ENCODE peak calls at places on chromosomes 5 and 9, in six cellular contexts. R, B, P, N, X and F are unnamed samples. For H3K4me1, the result is how much of the 10 kb centered on the place peaks cover.

GRCh38 chr9:105132576-105132975 is 111.9 kb upstream of the SLC44A1 start:
- DNase-seq in N (no peak), X (peak), P (no peak), R (no peak), B (no peak), F (peak)

GRCh38 chr5:143262393-143263174 is 140.9 kb downstream of the NR3C1 start:
- DNase-seq in X (peak), R (no peak), P (no peak), N (no peak), B (no peak), F (no peak)

GRCh38 chr5:115815693-115816225 is 700 bp downstream of the CDO1 start:
- DNase-seq in X (no peak), B (no peak), R (no peak), P (no peak), N (peak), F (peak)

GRCh38 chr9:98191615-98192502 is 578 bp downstream of the CORO2A start:
- DNase-seq in B (peak), X (no peak), P (peak), R (no peak), N (no peak), F (peak)

GRCh38 chr5:31833005-31833404 is 194.1 kb downstream of the PDZD2 start:
- DNase-seq in R (no peak), X (no peak), B (no peak), N (no peak), P (no peak), F (no peak)

GRCh38 chr9:73979894-73980264 is 517.3 kb upstream of the RORB start:
- DNase-seq in N (no peak), R (no peak), B (no peak), X (no peak), P (no peak), F (no peak)

GRCh38 chr5:66675369-66675768 is 79.2 kb downstream of the MAST4 start:
- DNase-seq in P (no peak), X (no peak), N (no peak), B (no peak), R (no peak), F (no peak)

GRCh38 chr9:100426532-100427365 is at the start of gene MSANTD3:
- DNase-seq in B (peak), R (peak), X (peak), P (peak), N (peak), F (peak)

GRCh38 chr5:93978222-93978621 is 236.8 kb upstream of the POU5F2 start:
- DNase-seq in R (no peak), B (no peak), P (no peak), X (no peak), N (no peak), F (no peak)

GRCh38 chr5:177357459-177358332 is at the start of gene RGS14:
- DNase-seq in X (peak), R (no peak), N (peak), P (no peak), B (peak), F (no peak)

GRCh38 chr5:38853753-38854470 is 8.1 kb downstream of the OSMR start:
- DNase-seq in R (no peak), P (no peak), B (no peak), X (peak), N (no peak), F (peak)

GRCh38 chr5:173323121-173323798 is 5.0 kb downstream of the STC2 start:
- DNase-seq in B (no peak), N (no peak), P (no peak), R (no peak), X (no peak), F (no peak)

GRCh38 chr5:144273232-144274027 is 102.8 kb downstream of the KCTD16 start:
- DNase-seq in N (no peak), R (no peak), B (no peak), P (no peak), X (no peak), F (no peak)

GRCh38 chr9:138111607-138112006 is 234.0 kb downstream of the CACNA1B start:
- DNase-seq in B (peak), N (no peak), R (no peak), P (no peak), X (no peak), F (no peak)

GRCh38 chr5:175683231-175683630 is 25.4 kb downstream of the HRH2 start:
- DNase-seq in P (no peak), N (no peak), R (no peak), B (no peak), X (no peak), F (no peak)

GRCh38 chr9:14314929-14315753 is 1.2 kb upstream of the NFIB start:
- DNase-seq in R (peak), N (peak), X (peak), P (peak), B (peak), F (peak)

GRCh38 chr5:118258223-118258622 is 730.1 kb downstream of the DTWD2 start:
- DNase-seq in X (no peak), B (no peak), P (no peak), N (no peak), R (no peak), F (no peak)

GRCh38 chr9:109346904-109347303 is 26.0 kb upstream of the EPB41L4B start:
- DNase-seq in B (no peak), N (no peak), R (no peak), X (no peak), P (no peak), F (peak)

GRCh38 chr9:111622626-111623025 is 8.5 kb upstream of the DNAJC25 start:
- DNase-seq in B (peak), R (no peak), P (no peak), X (peak), N (no peak), F (no peak)

GRCh38 chr5:124276166-124276565 is 470.3 kb downstream of the ZNF608 start:
- DNase-seq in P (no peak), N (no peak), B (no peak), X (no peak), R (no peak), F (no peak)

GRCh38 chr5:121408778-121409177 is 442.9 kb upstream of the FTMT start:
- DNase-seq in B (no peak), N (no peak), X (no peak), R (no peak), P (no peak), F (no peak)

GRCh38 chr5:393846-394275 is 49.1 kb upstream of the EXOC3 start:
- DNase-seq in B (no peak), X (peak), N (no peak), P (no peak), R (no peak), F (peak)

DNA sequence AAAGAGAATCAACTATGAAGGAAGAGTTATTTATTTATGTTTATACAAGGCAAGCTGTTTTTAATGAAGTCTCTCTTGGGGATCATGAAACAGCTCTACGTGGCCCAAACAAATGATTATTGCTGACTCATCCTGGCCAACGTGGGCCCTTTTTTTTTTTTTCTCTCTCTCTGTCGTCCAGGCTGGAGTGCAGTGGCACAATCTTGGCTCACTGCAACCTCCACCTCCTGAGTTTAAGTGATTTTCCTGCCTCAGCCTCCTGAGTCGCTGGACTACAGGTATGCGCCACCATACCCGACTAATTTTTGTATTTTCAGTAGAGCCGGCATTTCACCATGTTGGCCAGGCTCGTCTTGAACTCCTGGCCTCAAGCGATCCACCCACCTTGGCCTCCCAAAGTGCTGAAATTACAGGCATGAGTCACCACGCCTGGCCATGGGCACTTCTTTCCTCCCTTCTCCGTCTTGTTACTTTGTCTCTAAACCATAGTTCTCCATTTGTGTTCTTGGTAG is 98.3 kb downstream of the BASP1 start:
- DNase-seq in X (peak), R (no peak), P (no peak), B (no peak), N (no peak), F (no peak)
- H3K4me1 ChIP-seq in X (under half), R (under half), P (under half), B (under half), N (under half), F (under half)

DNA sequence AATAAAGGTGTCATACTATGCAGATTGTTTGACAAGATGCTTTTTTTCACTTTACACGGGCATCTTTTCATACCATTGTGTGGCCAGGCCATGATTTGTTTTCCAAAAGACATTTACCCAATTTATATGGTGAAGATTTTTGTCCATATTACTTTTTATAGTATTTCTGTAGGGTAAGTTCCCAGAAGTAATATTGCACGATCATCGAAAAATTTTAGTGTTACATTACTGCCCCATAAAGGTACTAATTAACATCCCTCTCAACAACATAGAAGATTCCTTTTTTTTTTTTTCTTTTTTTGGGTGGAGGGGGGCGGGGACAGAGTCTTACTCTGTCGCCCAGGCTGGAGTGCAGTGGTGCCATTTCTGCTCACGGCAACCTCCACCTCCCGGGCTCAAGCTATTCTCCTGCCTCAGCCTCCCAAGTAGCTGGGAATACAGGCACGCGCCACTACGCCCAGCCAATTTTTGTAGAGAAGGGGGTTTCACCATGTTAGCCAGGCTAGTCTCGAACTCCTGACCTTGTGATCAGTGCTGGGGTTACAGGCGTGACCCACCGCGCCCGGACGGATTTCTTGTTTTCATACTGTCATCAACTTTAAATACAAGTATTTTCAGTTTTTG is 1.2 kb upstream of the ROPN1L start:
- DNase-seq in N (no peak), R (no peak), P (no peak), B (no peak), X (no peak), F (no peak)
- H3K4me3 ChIP-seq in N (peak), R (peak), P (peak), B (peak), X (no peak), F (peak)

DNA sequence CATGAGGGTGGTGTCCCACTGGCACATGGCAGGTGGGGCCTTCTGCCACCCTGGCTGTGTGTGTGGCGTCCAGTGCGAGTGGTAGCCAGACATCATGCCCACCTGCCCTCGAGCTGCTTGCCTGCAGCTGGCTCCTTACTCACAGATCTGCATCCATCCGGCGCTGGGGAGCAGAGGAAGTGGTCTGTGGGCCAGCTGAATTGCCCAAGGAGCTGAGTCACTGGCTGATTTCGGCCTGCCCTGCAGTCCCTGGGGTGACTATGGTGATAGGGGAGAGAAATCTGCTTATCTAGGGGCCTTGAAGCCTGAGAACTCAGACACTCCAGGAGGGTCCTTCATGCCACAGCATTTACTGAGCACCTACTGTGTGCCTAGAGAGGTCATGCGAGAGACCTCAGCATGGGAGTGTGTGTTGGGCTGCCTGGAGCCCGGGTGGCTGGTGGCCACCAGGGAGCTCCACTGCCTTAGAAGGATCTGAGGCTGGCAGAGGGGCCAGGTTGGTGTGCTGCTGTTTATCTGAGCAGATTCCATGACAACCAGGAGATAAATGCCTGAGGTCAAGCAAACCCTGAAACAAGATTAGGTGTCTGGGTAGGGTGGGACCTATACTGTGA is 57.1 kb downstream of the SLC22A5 start:
- DNase-seq in X (peak), P (peak), R (peak), B (peak), N (peak), F (peak)
- H3K4me1 ChIP-seq in X (half or more), P (under half), R (under half), B (half or more), N (half or more), F (half or more)

GRCh38 chr5:86407711-86408110 is 210.0 kb upstream of the COX7C start:
- DNase-seq in X (no peak), B (no peak), P (no peak), R (no peak), N (no peak), F (no peak)

DNA sequence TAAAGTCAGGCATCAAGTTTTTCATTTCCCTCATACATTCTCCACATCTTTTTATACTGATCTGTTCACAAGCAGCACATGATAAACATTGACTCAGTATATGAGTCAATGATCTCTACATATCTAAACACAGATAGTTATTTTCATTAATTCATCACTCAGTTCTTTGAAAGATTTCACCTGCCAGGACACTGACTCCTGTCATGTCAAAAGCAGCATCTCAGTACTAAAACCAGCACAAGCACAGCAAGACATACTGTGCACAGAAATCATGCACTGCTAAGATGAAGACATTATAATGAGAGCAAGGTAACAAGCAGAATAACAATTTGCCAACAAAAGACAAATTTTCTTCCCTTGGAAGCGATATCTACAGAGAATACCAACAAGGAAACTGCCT is 206.1 kb upstream of the COX7C start:
- DNase-seq in B (no peak), R (no peak), N (no peak), P (no peak), X (no peak), F (no peak)
- H3K4me3 ChIP-seq in B (no peak), R (no peak), N (no peak), P (no peak), X (no peak), F (no peak)

DNA sequence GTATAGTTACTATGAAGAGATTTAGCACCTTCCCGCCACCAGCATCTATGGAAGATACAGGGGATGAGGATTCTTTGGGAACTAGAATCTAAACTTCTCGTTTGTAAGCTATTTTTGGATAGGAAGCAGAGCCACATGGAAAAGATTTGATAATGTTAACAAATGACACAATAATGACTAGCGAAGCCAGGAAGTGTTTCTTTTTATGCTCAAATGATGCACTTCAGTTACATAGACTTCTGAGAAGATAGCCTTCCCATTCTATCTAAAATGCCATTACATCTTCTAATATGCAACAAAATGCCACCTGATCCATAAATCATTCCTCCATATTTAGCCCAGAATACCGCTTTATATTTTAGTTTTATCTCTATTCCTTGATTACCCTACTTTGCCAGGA is 17.0 kb upstream of the TNC start:
- DNase-seq in X (peak), B (no peak), R (no peak), N (no peak), P (no peak), F (no peak)
- H3K4me1 ChIP-seq in X (under half), B (under half), R (under half), N (under half), P (under half), F (under half)